ENCODE peak calls at places on chromosomes 11 and 22, in eight cellular contexts. B is T-helper 9 cell; Z is stimulated activated CD4-positive, alpha-beta T cell treated with anti-CD3 and anti-CD28 coated beads, TNF-alpha, amount 100 ng/mL, for 48 hours; P is AG04449; T is AML-193; G is ELF-1; N is stimulated activated effector memory CD8-positive, alpha-beta T cell treated with anti-CD3 and anti-CD28 coated beads, Interleukin-12 subunit alpha, Interleukin-12 subunit beta, amount 100 ng/mL, for 72 hours; V is activated CD8-positive, alpha-beta T cell treated with anti-CD3 and anti-CD28 coated beads, Interleukin-2, amount 10 ng/mL, durations not matched to agents 7 days and 5 days. X is an unnamed sample.

GRCh38 chr11:8828580-8829358 is 82.2 kb upstream of the AKIP1 start:
- DNase-seq in B (no peak), Z (no peak), P (no peak), T (no peak), G (no peak), N (no peak), V (no peak), X (no peak)

GRCh38 chr11:69005631-69006368 is 7.2 kb downstream of the MRGPRF start:
- DNase-seq in B (no peak), Z (no peak), P (no peak), T (no peak), G (no peak), N (no peak), V (no peak), X (no peak)

GRCh38 chr11:68017858-68018729 is 8.0 kb downstream of the ALDH3B1 start:
- DNase-seq in B (no peak), Z (no peak), P (no peak), T (no peak), G (no peak), N (no peak), V (no peak), X (no peak)

GRCh38 chr11:106473089-106473722 is 395.7 kb downstream of the AASDHPPT start:
- DNase-seq in B (no peak), Z (no peak), P (no peak), T (no peak), G (no peak), N (no peak), V (no peak), X (no peak)

GRCh38 chr11:119991022-119991404 is 146.9 kb downstream of the TRIM29 start:
- DNase-seq in B (no peak), Z (no peak), P (no peak), T (no peak), G (no peak), N (no peak), V (no peak), X (no peak)

GRCh38 chr11:33234397-33235168 is 22.6 kb upstream of the HIPK3 start:
- DNase-seq in B (no peak), Z (no peak), P (no peak), T (no peak), G (no peak), N (no peak), V (no peak), X (no peak)

GRCh38 chr11:118212781-118213565 is 11.8 kb downstream of the JAML start:
- DNase-seq in B (no peak), Z (no peak), P (no peak), T (peak; percentile 46), G (peak; percentile 67), N (no peak), V (no peak), X (no peak)

GRCh38 chr11:67422894-67423293 is 5.4 kb upstream of the RPS6KB2 start:
- DNase-seq in B (no peak), Z (no peak), P (no peak), T (no peak), G (no peak), N (no peak), V (no peak), X (no peak)

GRCh38 chr22:35318346-35319215 is 18.9 kb downstream of the TOM1 start:
- DNase-seq in B (no peak), Z (no peak), P (no peak), T (no peak), G (no peak), N (no peak), V (no peak), X (no peak)

GRCh38 chr11:119888119-119888518 is 159.1 kb upstream of the NECTIN1 start:
- DNase-seq in B (no peak), Z (no peak), P (no peak), T (no peak), G (no peak), N (no peak), V (no peak), X (no peak)

GRCh38 chr11:99368579-99368978 is 347.8 kb downstream of the CNTN5 start:
- DNase-seq in B (no peak), Z (no peak), P (no peak), T (no peak), G (no peak), N (no peak), V (no peak), X (no peak)

GRCh38 chr11:134646561-134646960 is 234.5 kb upstream of the B3GAT1 start:
- DNase-seq in B (no peak), Z (no peak), P (no peak), T (no peak), G (no peak), N (no peak), V (no peak), X (no peak)

GRCh38 chr22:44399906-44400762 is 87.4 kb upstream of the SHISAL1 start:
- DNase-seq in B (no peak), Z (no peak), P (no peak), T (no peak), G (no peak), N (no peak), V (no peak), X (no peak)

GRCh38 chr22:20272700-20273099 is 4.6 kb upstream of the RTN4R start:
- DNase-seq in B (no peak), Z (no peak), P (no peak), T (no peak), G (no peak), N (no peak), V (no peak), X (no peak)

X was measured in effector memory CD4-positive, alpha-beta T cell.